ENCODE peak calls at places on chromosomes 5 and 9, in seven cellular contexts. U is retinal pigment epithelial cell; V is left ventricle myocardium inferior; A is iPS-NIHi11; T is COR-L47; I is stimulated activated CD4-positive, alpha-beta T cell treated with anti-CD3 and anti-CD28 coated beads, TNF-alpha, amount 100 ng/mL, for 48 hours; R is SK-N-SH. M is an unnamed sample.

GRCh38 chr9:88013051-88013450 is 38.7 kb upstream of the CDK20 start:
- DNase-seq in V (no peak), R (no peak), U (no peak), A (no peak), I (no peak), T (no peak), M (no peak)

GRCh38 chr5:10599828-10600227 is 36.0 kb downstream of the ANKRD33B start:
- DNase-seq in R (no peak), I (no peak), A (no peak), U (no peak), V (no peak), T (no peak), M (no peak)

GRCh38 chr5:126811515-126812198 is 34.7 kb downstream of the LMNB1 start:
- DNase-seq in A (no peak), R (no peak), U (no peak), V (no peak), T (no peak), I (peak), M (no peak)

GRCh38 chr5:143826909-143827514 is 15.1 kb downstream of the HMHB1 start:
- DNase-seq in U (no peak), A (no peak), R (no peak), V (no peak), T (no peak), I (no peak), M (no peak)

GRCh38 chr9:35649431-35650340 is 1.0 kb downstream of the SIT1 start:
- DNase-seq in V (no peak), T (no peak), A (no peak), R (no peak), U (no peak), I (peak), M (peak)

GRCh38 chr5:142800776-142801494 is 30.8 kb downstream of the ARHGAP26 start:
- DNase-seq in T (no peak), V (no peak), U (no peak), I (no peak), R (no peak), A (no peak), M (no peak)

GRCh38 chr5:115330868-115331267 is 34.4 kb upstream of the CCDC112 start:
- DNase-seq in A (no peak), T (no peak), I (no peak), U (no peak), R (no peak), V (no peak), M (no peak)

GRCh38 chr5:10424124-10424731 is 17.5 kb upstream of the ROPN1L start:
- DNase-seq in R (peak), A (peak), I (no peak), V (no peak), T (peak), U (no peak), M (no peak)